ENCODE peak calls at places on chromosome 4, in four cellular contexts. Q is K562, T is H1, C is HepG2. X is an unnamed sample.

GRCh38 chr4:41361831-41362646 is 105.3 kb downstream of the UCHL1 start:
- DNase-seq in Q (no peak), C (no peak), T (no peak), X (no peak)

GRCh38 chr4:622071-622995 is 3.0 kb upstream of the PDE6B start:
- DNase-seq in T (no peak), C (no peak), Q (no peak), X (no peak)

GRCh38 chr4:128378668-128379067 is 91.1 kb upstream of the PGRMC2 start:
- DNase-seq in C (no peak), Q (no peak), T (no peak), X (no peak)

GRCh38 chr4:118086334-118086733 is 52.0 kb downstream of the NDST3 start:
- DNase-seq in T (no peak), Q (no peak), C (no peak), X (no peak)

GRCh38 chr4:96097693-96098092 is 257.8 kb downstream of the PDHA2 start:
- DNase-seq in Q (no peak), C (no peak), T (no peak), X (no peak)

GRCh38 chr4:4492161-4492847 is 49.5 kb downstream of the STX18 start:
- DNase-seq in T (no peak), Q (no peak), C (no peak), X (peak; percentile 56)

GRCh38 chr4:56219447-56219846 is 167.8 kb downstream of the AASDH start:
- DNase-seq in T (no peak), Q (no peak), C (no peak), X (no peak)

GRCh38 chr4:98710831-98711230 is 52.4 kb upstream of the TSPAN5 start:
- DNase-seq in Q (no peak), C (no peak), T (no peak), X (no peak)

GRCh38 chr4:166972071-166972470 is 262.2 kb downstream of the SPOCK3 start:
- DNase-seq in Q (no peak), C (no peak), T (no peak), X (no peak)

GRCh38 chr4:38621004-38621684 is 42.9 kb upstream of the KLF3 start:
- DNase-seq in Q (peak; percentile 71), T (peak; percentile 20), C (peak; percentile 44), X (no peak)

GRCh38 chr4:161817822-161818412 is 345.9 kb downstream of the FSTL5 start:
- DNase-seq in C (no peak), Q (no peak), T (no peak), X (no peak)
- TF ChIP-seq SRF in C (no peak), Q (no peak), T (no peak), X (no peak)

GRCh38 chr4:124173892-124174291 is 538.6 kb downstream of the ANKRD50 start:
- DNase-seq in Q (no peak), C (no peak), T (no peak), X (no peak)
- TF ChIP-seq TAF1 in Q (no peak), C (no peak), T (no peak), X (no peak)

GRCh38 chr4:70936200-70936787 is 34.1 kb downstream of the MOB1B start:
- DNase-seq in C (no peak), Q (no peak), T (no peak), X (no peak)
- TF ChIP-seq SRF in C (no peak), Q (no peak), T (no peak), X (no peak)

GRCh38 chr4:105710678-105711077 is 2.1 kb downstream of the GSTCD start:
- DNase-seq in C (no peak), Q (no peak), T (no peak), X (no peak)
- TF ChIP-seq TAF1 in C (no peak), Q (no peak), T (no peak), X (no peak)

GRCh38 chr4:13534344-13535063 is 9.8 kb downstream of the NKX3-2 start:
- DNase-seq in C (no peak), T (peak; percentile 62), Q (no peak), X (no peak)
- TF ChIP-seq SRF in C (no peak), T (no peak), Q (no peak), X (no peak)

DNA sequence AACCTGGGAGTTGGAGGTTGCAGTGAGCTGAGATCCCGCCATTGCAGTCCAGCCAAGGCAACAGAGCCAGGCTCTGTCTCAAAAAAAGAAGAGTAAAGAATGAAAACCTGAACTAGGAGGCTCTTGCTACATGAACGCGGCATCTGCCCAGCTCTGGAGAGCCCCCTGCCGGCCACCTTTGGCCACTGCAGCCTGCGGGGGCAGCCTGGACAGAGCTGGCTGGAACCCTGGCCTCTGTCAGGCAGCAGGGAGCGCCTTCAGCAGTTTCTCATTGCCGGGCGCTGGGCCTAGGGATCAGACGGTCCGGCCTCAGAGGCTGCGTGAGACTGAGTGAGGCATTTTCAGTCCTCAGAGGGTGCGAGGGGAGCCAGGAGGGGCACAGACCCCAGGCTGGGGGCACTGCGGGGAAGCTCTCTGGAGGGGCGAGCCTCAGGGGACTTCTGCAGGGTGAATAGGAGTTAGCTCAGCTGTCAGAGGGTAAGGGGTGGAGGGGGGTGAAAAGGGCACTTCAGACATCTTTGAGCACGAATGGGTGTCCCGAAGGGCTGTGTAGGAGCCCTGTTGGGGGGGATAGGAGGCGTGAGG is 17.5 kb downstream of the DOK7 start:
- DNase-seq in Q (peak; percentile 85), C (peak; percentile 66), T (peak; percentile 100), X (no peak)
- TF ChIP-seq TAF1 in Q (no peak), C (no peak), T (no peak), X (no peak)